ENCODE peak calls at places on chromosomes 2 and 18, in six cellular contexts. O, M, J, T, K and Z are unnamed samples. For H3K4me1, the result is how much of the 10 kb centered on the place peaks cover.

GRCh38 chr2:98099939-98100743 is 13.2 kb downstream of the VWA3B start:
- DNase-seq in K (no peak), M (no peak), O (no peak), T (no peak), J (no peak), Z (no peak)

GRCh38 chr2:26281226-26281625 is 36.5 kb downstream of the HADHB start:
- DNase-seq in T (no peak), M (no peak), O (no peak), K (no peak), J (no peak), Z (no peak)

GRCh38 chr2:224008702-224009261 is 30.3 kb downstream of the SERPINE2 start:
- DNase-seq in M (peak), J (no peak), O (no peak), T (no peak), K (no peak), Z (no peak)

GRCh38 chr18:23433360-23433759 is 19.7 kb upstream of the RIOK3 start:
- DNase-seq in O (no peak), K (no peak), J (no peak), T (peak), M (peak), Z (no peak)

GRCh38 chr2:30459140-30459539 is 12.1 kb downstream of the LCLAT1 start:
- DNase-seq in O (no peak), T (no peak), J (no peak), M (no peak), K (no peak), Z (no peak)

GRCh38 chr2:232870002-232870765 is at the start of gene SNORC:
- DNase-seq in O (no peak), M (no peak), J (no peak), T (no peak), K (no peak), Z (no peak)

GRCh38 chr2:222861411-222862067 is 703 bp downstream of the ACSL3 start:
- DNase-seq in T (peak), O (peak), K (no peak), J (no peak), M (peak), Z (no peak)

GRCh38 chr2:95023222-95023597 is 2.3 kb upstream of the MAL start:
- DNase-seq in M (no peak), K (peak), O (peak), T (no peak), J (no peak), Z (no peak)

GRCh38 chr2:86225581-86225980 is 26.3 kb downstream of the MRPL35 start:
- DNase-seq in O (no peak), K (no peak), T (peak), M (peak), J (no peak), Z (no peak)

GRCh38 chr2:216082805-216083204 is 1.1 kb downstream of the TMEM169 start:
- DNase-seq in K (no peak), M (peak), O (no peak), T (no peak), J (no peak), Z (no peak)

GRCh38 chr2:145344076-145344724 is 824.3 kb upstream of the ZEB2 start:
- DNase-seq in J (no peak), M (no peak), K (no peak), T (no peak), O (no peak), Z (no peak)

GRCh38 chr2:112481050-112481527 is 867 bp upstream of the TTL start:
- DNase-seq in O (peak), M (peak), J (peak), K (peak), T (peak), Z (no peak)

GRCh38 chr2:117917223-117917917 is 96.5 kb downstream of the CCDC93 start:
- DNase-seq in M (no peak), J (no peak), T (no peak), K (no peak), O (peak), Z (no peak)

GRCh38 chr2:217412299-217412698 is 552.4 kb upstream of the TNP1 start:
- DNase-seq in K (no peak), J (no peak), O (no peak), M (no peak), T (no peak), Z (no peak)

GRCh38 chr2:42186945-42187632 is 17.9 kb downstream of the EML4 start:
- DNase-seq in O (no peak), J (no peak), M (no peak), T (no peak), K (no peak), Z (no peak)

GRCh38 chr2:180196419-180196977 is 189.4 kb upstream of the CWC22 start:
- DNase-seq in T (no peak), K (no peak), M (no peak), O (no peak), J (no peak), Z (no peak)

GRCh38 chr2:37794717-37795116 is 123.3 kb upstream of the CDC42EP3 start:
- DNase-seq in O (no peak), K (no peak), T (no peak), M (no peak), J (no peak), Z (no peak)

GRCh38 chr2:46482490-46482889 is 3.1 kb downstream of the TMEM247 start:
- DNase-seq in O (no peak), J (no peak), K (no peak), M (no peak), T (no peak), Z (no peak)
- H3K4me1 ChIP-seq in O (under half), J (under half), K (under half), M (under half), T (under half), Z (under half)

GRCh38 chr2:143158500-143159262 is 29.5 kb downstream of the ARHGAP15 start:
- DNase-seq in M (no peak), O (no peak), T (no peak), J (no peak), K (no peak), Z (no peak)
- H3K4me1 ChIP-seq in M (under half), O (half or more), T (under half), J (under half), K (under half), Z (under half)

GRCh38 chr2:67217398-67217797 is 179.7 kb upstream of the ETAA1 start:
- DNase-seq in J (no peak), O (no peak), K (no peak), M (no peak), T (no peak), Z (no peak)
- H3K4me1 ChIP-seq in J (under half), O (under half), K (under half), M (under half), T (under half), Z (under half)

GRCh38 chr2:196987654-196988364 is 61.3 kb upstream of the PGAP1 start:
- DNase-seq in M (no peak), J (no peak), T (peak), K (peak), O (no peak), Z (no peak)

GRCh38 chr2:196984888-196985287 is 58.4 kb upstream of the PGAP1 start:
- DNase-seq in O (no peak), J (no peak), K (no peak), M (no peak), T (no peak), Z (no peak)

GRCh38 chr2:196983934-196984333 is 57.4 kb upstream of the PGAP1 start:
- DNase-seq in K (no peak), M (no peak), T (no peak), J (no peak), O (no peak), Z (no peak)

GRCh38 chr2:196987298-196987653 is 60.8 kb upstream of the PGAP1 start:
- DNase-seq in K (no peak), J (no peak), T (no peak), M (no peak), O (no peak), Z (no peak)

GRCh38 chr2:196985524-196986183 is 59.1 kb upstream of the PGAP1 start:
- DNase-seq in O (no peak), M (no peak), J (no peak), K (no peak), T (no peak), Z (no peak)
- H3K4me1 ChIP-seq in O (under half), M (under half), J (under half), K (under half), T (under half), Z (under half)

DNA sequence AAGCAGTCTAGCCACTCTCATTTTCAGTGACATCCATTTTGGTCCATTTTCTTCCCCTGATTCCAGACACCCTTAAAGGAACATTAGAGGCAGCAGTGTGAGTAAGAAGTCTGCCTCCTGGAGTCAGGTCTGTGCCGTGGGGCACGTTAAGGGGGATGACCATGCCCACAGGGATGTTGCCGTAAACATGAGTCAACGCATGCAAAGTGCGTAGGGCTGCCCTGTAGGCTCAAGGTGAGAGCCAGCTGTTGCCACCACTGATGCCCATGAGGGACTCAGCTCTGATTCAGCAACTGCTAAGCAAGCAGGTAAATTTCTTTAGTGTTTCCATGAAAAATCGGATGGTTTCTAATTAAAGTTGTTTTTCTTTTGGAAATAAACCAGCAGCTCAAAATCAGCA is 61.4 kb upstream of the TFCP2L1 start:
- DNase-seq in O (no peak), K (no peak), J (no peak), T (no peak), M (no peak), Z (no peak)
- H3K4me1 ChIP-seq in O (under half), K (under half), J (under half), T (under half), M (under half), Z (under half)

GRCh38 chr2:48442610-48443360 is 87.2 kb upstream of the STON1 start:
- DNase-seq in K (no peak), J (no peak), M (no peak), T (no peak), O (no peak), Z (no peak)
- H3K4me1 ChIP-seq in K (half or more), J (under half), M (under half), T (under half), O (half or more), Z (half or more)

DNA sequence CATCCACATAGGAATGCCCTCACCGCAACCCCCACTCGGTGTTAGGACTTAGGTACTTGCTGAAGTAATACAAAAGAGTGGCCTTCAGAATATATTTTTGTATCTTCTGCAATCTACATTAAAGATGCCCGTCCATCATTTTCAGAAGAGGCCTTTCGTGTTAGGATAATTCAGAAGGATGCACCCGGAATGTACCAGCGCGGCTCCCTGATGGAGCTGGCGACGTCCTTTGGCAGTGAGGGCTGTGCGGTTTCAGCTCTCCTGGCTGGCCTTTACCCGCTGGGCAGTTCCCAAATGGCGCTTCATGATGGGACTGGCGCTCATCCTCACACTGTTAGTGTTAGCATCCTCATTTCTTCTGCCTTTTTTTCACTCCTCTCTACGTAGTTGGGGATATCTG is 15.3 kb downstream of the TWIST2 start:
- DNase-seq in T (no peak), K (no peak), O (no peak), J (no peak), M (no peak), Z (no peak)
- H3K4me1 ChIP-seq in T (under half), K (under half), O (under half), J (under half), M (under half), Z (half or more)